ENCODE peak calls at places on chromosomes 3 and 15, in five cellular contexts. One of them, this sample, is unnamed.
A peak's percentile ranks its signal among the peaks of the same experiment; 100 is the strongest.

GRCh38 chr3:16849795-16850194 is 35.0 kb upstream of the PLCL2 start:
- DNase-seq in astrocyte of the spinal cord: peak; percentile 54
- DNase-seq in AML-193: peak; percentile 64
- DNase-seq in stimulated activated CD4-positive, alpha-beta T cell treated with anti-CD3 and anti-CD28 coated beads, Interleukin-1b, Interleukin-23, amount 100 ng/mL, for 24 hours: no peak
- DNase-seq in 8988T: no peak
- DNase-seq in this sample: peak; percentile 18

GRCh38 chr3:128348805-128349531 is 117.7 kb downstream of the DNAJB8 start:
- DNase-seq in 8988T: no peak
- DNase-seq in stimulated activated CD4-positive, alpha-beta T cell treated with anti-CD3 and anti-CD28 coated beads, Interleukin-1b, Interleukin-23, amount 100 ng/mL, for 24 hours: no peak
- DNase-seq in AML-193: peak; percentile 44
- DNase-seq in astrocyte of the spinal cord: no peak
- DNase-seq in this sample: no peak

GRCh38 chr3:59433546-59433945 is 383.7 kb upstream of the CFAP20DC start:
- DNase-seq in 8988T: no peak
- DNase-seq in AML-193: no peak
- DNase-seq in stimulated activated CD4-positive, alpha-beta T cell treated with anti-CD3 and anti-CD28 coated beads, Interleukin-1b, Interleukin-23, amount 100 ng/mL, for 24 hours: no peak
- DNase-seq in astrocyte of the spinal cord: no peak
- DNase-seq in this sample: no peak

GRCh38 chr3:111782943-111783342 is 76.1 kb upstream of the PHLDB2 start:
- DNase-seq in AML-193: no peak
- DNase-seq in stimulated activated CD4-positive, alpha-beta T cell treated with anti-CD3 and anti-CD28 coated beads, Interleukin-1b, Interleukin-23, amount 100 ng/mL, for 24 hours: no peak
- DNase-seq in 8988T: no peak
- DNase-seq in astrocyte of the spinal cord: no peak
- DNase-seq in this sample: no peak

GRCh38 chr3:59605318-59605717 is 555.5 kb upstream of the CFAP20DC start:
- DNase-seq in astrocyte of the spinal cord: no peak
- DNase-seq in stimulated activated CD4-positive, alpha-beta T cell treated with anti-CD3 and anti-CD28 coated beads, Interleukin-1b, Interleukin-23, amount 100 ng/mL, for 24 hours: no peak
- DNase-seq in AML-193: no peak
- DNase-seq in 8988T: no peak
- DNase-seq in this sample: no peak

GRCh38 chr3:146334151-146334550 is 83.2 kb upstream of the PLSCR4 start:
- DNase-seq in astrocyte of the spinal cord: peak; percentile 40
- DNase-seq in 8988T: no peak
- DNase-seq in stimulated activated CD4-positive, alpha-beta T cell treated with anti-CD3 and anti-CD28 coated beads, Interleukin-1b, Interleukin-23, amount 100 ng/mL, for 24 hours: no peak
- DNase-seq in AML-193: no peak
- DNase-seq in this sample: peak; percentile 12

GRCh38 chr3:124033360-124034015 is 41.6 kb upstream of the ROPN1 start:
- DNase-seq in 8988T: peak; percentile 37
- DNase-seq in astrocyte of the spinal cord: no peak
- DNase-seq in AML-193: no peak
- DNase-seq in stimulated activated CD4-positive, alpha-beta T cell treated with anti-CD3 and anti-CD28 coated beads, Interleukin-1b, Interleukin-23, amount 100 ng/mL, for 24 hours: no peak
- DNase-seq in this sample: no peak

GRCh38 chr15:27564656-27565055 is 534.5 kb downstream of the OCA2 start:
- DNase-seq in stimulated activated CD4-positive, alpha-beta T cell treated with anti-CD3 and anti-CD28 coated beads, Interleukin-1b, Interleukin-23, amount 100 ng/mL, for 24 hours: no peak
- DNase-seq in 8988T: no peak
- DNase-seq in AML-193: no peak
- DNase-seq in astrocyte of the spinal cord: no peak
- DNase-seq in this sample: no peak

GRCh38 chr3:172213168-172213567 is 173.8 kb downstream of the FNDC3B start:
- DNase-seq in 8988T: no peak
- DNase-seq in astrocyte of the spinal cord: no peak
- DNase-seq in AML-193: no peak
- DNase-seq in stimulated activated CD4-positive, alpha-beta T cell treated with anti-CD3 and anti-CD28 coated beads, Interleukin-1b, Interleukin-23, amount 100 ng/mL, for 24 hours: no peak
- DNase-seq in this sample: no peak

GRCh38 chr3:52636673-52637072 is 49.0 kb downstream of the PBRM1 start:
- DNase-seq in stimulated activated CD4-positive, alpha-beta T cell treated with anti-CD3 and anti-CD28 coated beads, Interleukin-1b, Interleukin-23, amount 100 ng/mL, for 24 hours: no peak
- DNase-seq in 8988T: no peak
- DNase-seq in AML-193: no peak
- DNase-seq in astrocyte of the spinal cord: no peak
- DNase-seq in this sample: no peak

GRCh38 chr3:195537995-195538394 is 5.1 kb downstream of the PPP1R2 start:
- DNase-seq in stimulated activated CD4-positive, alpha-beta T cell treated with anti-CD3 and anti-CD28 coated beads, Interleukin-1b, Interleukin-23, amount 100 ng/mL, for 24 hours: no peak
- DNase-seq in AML-193: no peak
- DNase-seq in astrocyte of the spinal cord: no peak
- DNase-seq in 8988T: no peak
- DNase-seq in this sample: no peak

GRCh38 chr3:133749427-133750200 is 3.4 kb downstream of the TF start:
- DNase-seq in 8988T: no peak
- DNase-seq in stimulated activated CD4-positive, alpha-beta T cell treated with anti-CD3 and anti-CD28 coated beads, Interleukin-1b, Interleukin-23, amount 100 ng/mL, for 24 hours: no peak
- DNase-seq in AML-193: no peak
- DNase-seq in astrocyte of the spinal cord: no peak
- DNase-seq in this sample: no peak

GRCh38 chr3:114550155-114550554 is 256.3 kb downstream of the TIGIT start:
- DNase-seq in stimulated activated CD4-positive, alpha-beta T cell treated with anti-CD3 and anti-CD28 coated beads, Interleukin-1b, Interleukin-23, amount 100 ng/mL, for 24 hours: no peak
- DNase-seq in 8988T: no peak
- DNase-seq in astrocyte of the spinal cord: no peak
- DNase-seq in AML-193: no peak
- DNase-seq in this sample: peak; percentile 32

GRCh38 chr15:39852237-39852636 is 67.8 kb downstream of the GPR176 start:
- DNase-seq in AML-193: no peak
- DNase-seq in 8988T: no peak
- DNase-seq in stimulated activated CD4-positive, alpha-beta T cell treated with anti-CD3 and anti-CD28 coated beads, Interleukin-1b, Interleukin-23, amount 100 ng/mL, for 24 hours: no peak
- DNase-seq in astrocyte of the spinal cord: peak; percentile 52
- DNase-seq in this sample: no peak